ENCODE peak calls at places on chromosomes 7 and 10, in four cellular contexts. L is cardiac muscle cell, Y is heart right ventricle, V is brain microvascular endothelial cell. D is an unnamed sample. For H3K27me3, the result is how much of the 10 kb centered on the place peaks cover.

GRCh38 chr7:157627033-157627432 is 290.2 kb downstream of the DNAJB6 start:
- DNase-seq in L (no peak), Y (no peak), V (no peak), D (no peak)

GRCh38 chr10:17854044-17854652 is 45.0 kb downstream of the MRC1 start:
- DNase-seq in L (no peak), Y (no peak), V (no peak), D (no peak)

GRCh38 chr7:108235451-108236061 is 105.4 kb upstream of the LAMB4 start:
- DNase-seq in L (peak), Y (no peak), V (no peak), D (no peak)

GRCh38 chr7:158818325-158819213 is 10.7 kb downstream of the ESYT2 start:
- DNase-seq in L (peak), Y (peak), V (peak), D (peak)

GRCh38 chr10:30747633-30748032 is 118.1 kb upstream of the LYZL2 start:
- DNase-seq in L (peak), Y (no peak), V (peak), D (peak)

GRCh38 chr7:14936530-14936929 is 34.0 kb upstream of the DGKB start:
- DNase-seq in L (peak), Y (no peak), V (no peak), D (no peak)

GRCh38 chr10:108037061-108037460 is 872.6 kb upstream of the SORCS1 start:
- DNase-seq in L (no peak), Y (no peak), V (no peak), D (no peak)

GRCh38 chr10:119370046-119370770 is 162.8 kb downstream of the GRK5 start:
- DNase-seq in L (peak), Y (no peak), V (peak), D (peak)

GRCh38 chr7:74092321-74092963 is 8.8 kb downstream of the LIMK1 start:
- DNase-seq in L (no peak), Y (peak), V (no peak), D (no peak)
- H3K27ac ChIP-seq in L (no peak), Y (peak), V (peak), D (no peak)

DNA sequence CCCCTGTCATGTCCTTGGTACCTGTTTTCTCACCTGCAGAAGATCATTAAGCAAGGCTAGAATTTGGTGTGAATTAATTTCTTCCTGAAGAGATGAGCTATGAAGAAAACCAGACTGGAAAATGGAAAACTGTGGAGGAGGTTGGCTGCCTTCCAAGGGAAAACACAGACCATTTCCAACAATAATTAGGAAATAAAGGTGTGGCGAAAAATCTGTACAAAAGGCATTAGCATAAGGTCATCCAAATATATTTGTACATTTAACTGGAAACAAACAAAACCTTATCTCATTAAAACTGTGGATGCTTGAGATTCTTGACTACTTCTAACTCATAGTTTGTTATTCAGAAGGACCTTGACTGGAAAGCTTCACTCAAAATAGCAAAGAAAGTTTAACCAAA is 1.7 kb downstream of the STN1 start:
- DNase-seq in L (peak), Y (no peak), V (no peak), D (no peak)
- H3K4me3 ChIP-seq in L (no peak), Y (peak), V (peak), D (peak)

DNA sequence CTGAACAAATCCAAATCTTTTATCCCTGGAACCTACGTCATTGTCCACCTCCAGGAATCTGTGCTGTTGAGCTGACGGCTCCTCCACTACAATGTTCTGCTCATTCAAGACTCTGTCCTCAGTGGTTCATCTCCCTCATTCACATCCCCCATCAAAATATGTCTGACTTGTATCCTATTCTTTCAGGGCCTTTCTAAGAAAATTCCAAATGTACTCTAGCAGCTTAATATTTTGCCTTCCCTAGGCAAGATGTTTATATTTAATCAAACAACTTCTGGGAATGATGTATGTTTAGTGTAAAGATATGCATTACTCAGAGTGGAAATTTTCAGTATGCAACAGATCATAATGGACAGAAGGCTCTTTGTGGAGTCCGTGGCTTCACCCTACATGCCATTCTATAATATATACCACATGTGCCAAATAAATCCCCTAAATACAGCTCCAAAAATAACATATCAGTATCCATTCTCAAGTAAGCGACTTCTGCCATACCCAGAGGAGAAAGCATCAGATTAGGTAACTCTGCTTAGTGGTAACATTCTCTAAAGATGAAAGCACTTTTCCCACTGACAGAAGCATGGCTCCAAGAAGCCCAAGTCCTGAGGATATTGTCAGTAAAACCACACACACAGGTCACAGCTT is 316.6 kb downstream of the KCNMA1 start:
- DNase-seq in L (peak), Y (no peak), V (peak), D (peak)
- H3K27me3 ChIP-seq in L (under half), Y (under half), V (under half), D (under half)

DNA sequence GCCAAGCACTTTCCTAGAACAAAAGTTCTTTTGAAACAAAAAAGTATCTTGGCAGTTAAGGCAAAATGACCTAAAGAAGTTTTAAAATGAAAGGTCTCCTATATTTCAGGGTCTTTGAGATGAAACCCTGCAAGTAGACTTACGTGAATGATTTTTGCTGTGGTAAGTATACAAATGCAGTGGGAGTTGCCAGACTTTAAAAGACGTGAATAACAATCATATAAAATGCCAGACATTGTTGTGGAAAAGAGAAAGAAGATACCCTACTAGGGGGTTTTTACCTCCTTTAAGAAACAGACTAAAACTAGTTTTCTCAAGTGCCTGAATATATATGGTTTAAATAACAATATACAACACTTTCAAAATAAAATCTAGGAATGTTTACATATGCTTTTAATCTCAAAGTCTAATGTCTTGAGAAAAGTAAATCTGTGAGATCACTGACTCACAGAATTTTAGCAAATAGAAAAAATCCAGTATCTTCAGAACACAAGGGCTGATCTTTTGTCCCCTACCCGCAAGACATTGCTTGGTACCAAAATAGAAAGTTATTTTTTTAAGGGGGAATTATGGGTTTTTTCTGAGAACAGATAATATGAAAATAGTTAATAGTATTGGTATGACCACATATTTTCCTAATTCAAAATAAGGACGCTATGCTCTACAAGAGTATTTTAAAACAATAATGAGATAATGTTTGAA is 29.5 kb downstream of the LRRC17 start:
- DNase-seq in L (peak), Y (no peak), V (no peak), D (no peak)
- H3K27ac ChIP-seq in L (no peak), Y (no peak), V (peak), D (no peak)

GRCh38 chr10:26334932-26335573 is 103.1 kb upstream of the APBB1IP start:
- DNase-seq in L (peak), Y (no peak), V (peak), D (no peak)
- H3K4me3 ChIP-seq in L (no peak), Y (peak), V (no peak), D (no peak)

DNA sequence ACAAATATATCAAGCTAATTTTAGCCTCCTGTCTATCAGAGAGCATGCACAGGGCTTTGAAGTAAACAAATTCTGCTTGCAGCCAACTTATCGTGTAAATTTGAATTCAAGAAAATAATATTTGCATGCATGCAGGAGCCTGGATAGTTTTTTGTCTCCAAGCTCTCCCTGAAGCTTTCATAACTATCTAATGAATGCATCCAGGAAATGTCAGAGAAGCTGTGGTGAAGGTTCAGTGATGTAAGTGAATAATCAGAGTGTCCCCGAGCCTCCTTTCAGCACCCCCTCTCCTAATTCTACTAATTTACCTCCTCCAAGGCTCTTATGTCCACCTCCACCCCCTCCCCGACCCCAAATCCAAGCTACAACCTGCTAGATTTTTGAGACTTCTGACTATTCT is 172.0 kb upstream of the ZNF32 start:
- DNase-seq in L (peak), Y (no peak), V (no peak), D (no peak)
- H3K27me3 ChIP-seq in L (under half), Y (under half), V (under half), D (under half)

GRCh38 chr7:47091141-47091540 is 490.8 kb downstream of the TNS3 start:
- DNase-seq in L (no peak), Y (no peak), V (peak), D (no peak)
- H3K27ac ChIP-seq in L (no peak), Y (no peak), V (peak), D (no peak)

GRCh38 chr7:22542669-22543068 is 42.7 kb upstream of the STEAP1B start:
- DNase-seq in L (no peak), Y (no peak), V (no peak), D (no peak)

GRCh38 chr7:22543169-22543568 is 43.2 kb upstream of the STEAP1B start:
- DNase-seq in L (no peak), Y (no peak), V (no peak), D (no peak)

GRCh38 chr7:22545539-22545938 is 45.6 kb upstream of the STEAP1B start:
- DNase-seq in L (no peak), Y (no peak), V (no peak), D (no peak)

GRCh38 chr7:22541789-22542188 is 41.8 kb upstream of the STEAP1B start:
- DNase-seq in L (no peak), Y (no peak), V (no peak), D (no peak)

DNA sequence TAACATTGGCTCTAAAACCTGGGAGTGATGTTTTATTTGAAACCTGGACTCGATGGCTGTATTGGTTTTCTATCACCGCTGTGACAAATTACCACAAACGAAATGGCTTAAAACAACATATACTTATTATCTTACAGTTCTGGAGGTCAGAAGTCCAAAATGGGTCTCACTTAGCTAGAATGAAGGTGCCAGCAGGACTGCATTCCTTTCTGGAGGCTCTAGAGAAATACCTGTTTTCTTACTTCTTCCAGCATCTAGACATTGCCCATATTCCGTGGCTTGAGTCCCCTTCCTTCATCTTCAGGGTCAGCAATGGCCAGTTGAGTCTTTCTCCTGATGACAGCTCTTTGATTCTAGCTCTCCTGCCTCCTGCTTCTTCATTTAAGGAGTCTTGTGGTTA is 44.3 kb upstream of the STEAP1B start:
- DNase-seq in L (no peak), Y (no peak), V (no peak), D (no peak)
- H3K4me3 ChIP-seq in L (no peak), Y (no peak), V (no peak), D (no peak)

GRCh38 chr10:123136806-123137642 is 1.3 kb downstream of the HMX3 start:
- DNase-seq in L (no peak), Y (no peak), V (no peak), D (no peak)

GRCh38 chr10:123134058-123134914 is 1.5 kb upstream of the HMX3 start:
- DNase-seq in L (no peak), Y (no peak), V (no peak), D (no peak)

GRCh38 chr10:123134915-123135414 is 805 bp upstream of the HMX3 start:
- DNase-seq in L (no peak), Y (no peak), V (no peak), D (no peak)

GRCh38 chr10:123136221-123136805 is 543 bp downstream of the HMX3 start:
- DNase-seq in L (no peak), Y (no peak), V (no peak), D (no peak)

DNA sequence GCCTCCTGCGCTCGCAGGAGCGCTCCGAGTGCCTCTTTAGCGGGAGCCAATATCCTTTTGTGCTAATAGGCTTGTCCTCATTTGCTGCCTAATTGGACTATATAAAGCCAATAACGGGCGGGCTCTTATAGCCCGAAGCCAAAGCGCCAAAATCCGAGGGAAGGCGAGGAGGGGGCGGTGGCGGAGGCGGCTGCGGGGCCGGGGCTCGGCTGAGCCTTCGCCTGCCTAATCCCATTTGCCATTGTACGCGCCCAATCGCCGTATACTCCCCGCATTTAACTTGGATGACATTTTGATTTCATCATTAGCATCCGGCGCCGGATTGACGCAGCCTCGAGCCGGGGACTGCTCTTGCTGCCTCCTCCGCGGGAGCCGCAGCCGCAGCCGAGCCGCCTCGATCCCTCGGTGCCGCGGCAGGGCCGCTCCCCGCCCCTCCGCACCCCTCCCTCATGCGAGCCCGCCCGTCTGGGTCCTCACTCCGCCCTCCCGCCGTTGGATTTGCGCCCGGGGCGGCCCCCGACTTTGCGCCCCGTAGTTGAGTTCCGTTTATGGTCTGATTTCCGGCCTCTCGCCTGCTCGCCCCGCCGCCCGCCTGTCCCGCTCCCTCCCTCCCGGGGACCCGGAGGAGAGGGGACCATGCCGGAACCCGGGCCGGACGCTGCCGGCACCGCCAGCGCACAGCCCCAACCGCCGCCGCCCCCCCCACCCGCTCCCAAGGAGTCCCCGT is at the start of gene HMX3:
- DNase-seq in L (peak), Y (no peak), V (no peak), D (no peak)
- H3K27me3 ChIP-seq in L (half or more), Y (half or more), V (half or more), D (half or more)

D was measured in AG04450.